ENCODE peak calls at places on chromosomes 6 and 20, in five cellular contexts. V is esophagus muscularis mucosa, F is cardiac muscle cell, H is mucosa of descending colon, Z is B cell. U is an unnamed sample.

GRCh38 chr6:127582777-127583462 is 5.9 kb downstream of the C6orf58 start:
- DNase-seq in F (no peak), V (no peak), Z (no peak), H (no peak), U (no peak)

GRCh38 chr6:167906899-167907298 is 80.2 kb downstream of the AFDN start:
- DNase-seq in F (peak), V (no peak), H (peak), Z (no peak), U (no peak)

GRCh38 chr20:34560141-34560523 is 1.6 kb downstream of the MAP1LC3A start:
- DNase-seq in F (no peak), V (no peak), Z (peak), H (no peak), U (no peak)

GRCh38 chr6:7559196-7559595 is 17.7 kb downstream of the DSP start:
- DNase-seq in H (no peak), F (no peak), V (peak), Z (no peak), U (no peak)

GRCh38 chr6:111576302-111576701 is 29.4 kb downstream of the TRAF3IP2 start:
- DNase-seq in V (no peak), H (no peak), Z (peak), F (no peak), U (no peak)

GRCh38 chr6:138610816-138611215 is 111.5 kb upstream of the NHSL1 start:
- DNase-seq in H (no peak), Z (no peak), V (no peak), F (no peak), U (no peak)

GRCh38 chr6:25205629-25206028 is 73.5 kb upstream of the CARMIL1 start:
- DNase-seq in H (no peak), V (no peak), F (no peak), Z (no peak), U (no peak)

GRCh38 chr20:59006864-59007757 is at the start of gene CTSZ:
- DNase-seq in V (no peak), H (peak), Z (peak), F (peak), U (peak)

GRCh38 chr20:45306431-45306982 is at the start of gene RBPJL:
- DNase-seq in Z (peak), H (no peak), V (no peak), F (peak), U (peak)

GRCh38 chr20:49297605-49298530 is 20.0 kb upstream of the ZNFX1 start:
- DNase-seq in V (no peak), H (no peak), F (no peak), Z (no peak), U (peak)

GRCh38 chr20:23187759-23188158 is 101.6 kb upstream of the CD93 start:
- DNase-seq in H (peak), V (no peak), F (no peak), Z (no peak), U (no peak)

GRCh38 chr6:139600919-139601470 is 226.5 kb upstream of the CITED2 start:
- DNase-seq in V (no peak), F (no peak), H (no peak), Z (no peak), U (peak)

GRCh38 chr20:11890331-11891080 is 27.2 kb upstream of the BTBD3 start:
- DNase-seq in H (peak), F (peak), Z (peak), V (peak), U (peak)

GRCh38 chr20:17835240-17835940 is 133.2 kb downstream of the SNX5 start:
- DNase-seq in H (no peak), F (no peak), Z (no peak), V (no peak), U (no peak)

GRCh38 chr20:43925786-43926185 is 11.1 kb downstream of the TOX2 start:
- DNase-seq in H (peak), Z (no peak), V (no peak), F (no peak), U (peak)

GRCh38 chr6:66210964-66211363 is 503.9 kb upstream of the EYS start:
- DNase-seq in F (no peak), H (no peak), Z (peak), V (no peak), U (no peak)

GRCh38 chr20:58312836-58313235 is 3.3 kb downstream of the RAB22A start:
- DNase-seq in H (no peak), F (no peak), Z (no peak), V (no peak), U (peak)

GRCh38 chr20:6921717-6922386 is 154.4 kb downstream of the BMP2 start:
- DNase-seq in F (no peak), V (peak), Z (no peak), H (no peak), U (no peak)

GRCh38 chr6:56279346-56280080 is 32.1 kb upstream of the COL21A1 start:
- DNase-seq in V (no peak), H (no peak), F (no peak), Z (no peak), U (no peak)

GRCh38 chr6:80282913-80283554 is 176.6 kb downstream of the BCKDHB start:
- DNase-seq in V (no peak), Z (no peak), H (no peak), F (no peak), U (no peak)

GRCh38 chr6:130787726-130788500 is 39.3 kb upstream of the SMLR1 start:
- DNase-seq in V (no peak), H (no peak), Z (no peak), F (no peak), U (no peak)

GRCh38 chr6:118810420-118811027 is 83.4 kb upstream of the ASF1A start:
- DNase-seq in H (peak), Z (peak), V (no peak), F (no peak), U (peak)

GRCh38 chr6:12245763-12246720 is 44.1 kb upstream of the EDN1 start:
- DNase-seq in Z (no peak), F (no peak), H (no peak), V (no peak), U (no peak)
- TF ChIP-seq CTCF in Z (no peak), F (no peak), H (no peak), V (no peak), U (no peak)

GRCh38 chr20:24600012-24600411 is 130.6 kb downstream of the SYNDIG1 start:
- DNase-seq in H (no peak), Z (no peak), F (no peak), V (no peak), U (no peak)
- TF ChIP-seq CTCF in H (no peak), Z (no peak), F (no peak), V (no peak), U (no peak)

DNA sequence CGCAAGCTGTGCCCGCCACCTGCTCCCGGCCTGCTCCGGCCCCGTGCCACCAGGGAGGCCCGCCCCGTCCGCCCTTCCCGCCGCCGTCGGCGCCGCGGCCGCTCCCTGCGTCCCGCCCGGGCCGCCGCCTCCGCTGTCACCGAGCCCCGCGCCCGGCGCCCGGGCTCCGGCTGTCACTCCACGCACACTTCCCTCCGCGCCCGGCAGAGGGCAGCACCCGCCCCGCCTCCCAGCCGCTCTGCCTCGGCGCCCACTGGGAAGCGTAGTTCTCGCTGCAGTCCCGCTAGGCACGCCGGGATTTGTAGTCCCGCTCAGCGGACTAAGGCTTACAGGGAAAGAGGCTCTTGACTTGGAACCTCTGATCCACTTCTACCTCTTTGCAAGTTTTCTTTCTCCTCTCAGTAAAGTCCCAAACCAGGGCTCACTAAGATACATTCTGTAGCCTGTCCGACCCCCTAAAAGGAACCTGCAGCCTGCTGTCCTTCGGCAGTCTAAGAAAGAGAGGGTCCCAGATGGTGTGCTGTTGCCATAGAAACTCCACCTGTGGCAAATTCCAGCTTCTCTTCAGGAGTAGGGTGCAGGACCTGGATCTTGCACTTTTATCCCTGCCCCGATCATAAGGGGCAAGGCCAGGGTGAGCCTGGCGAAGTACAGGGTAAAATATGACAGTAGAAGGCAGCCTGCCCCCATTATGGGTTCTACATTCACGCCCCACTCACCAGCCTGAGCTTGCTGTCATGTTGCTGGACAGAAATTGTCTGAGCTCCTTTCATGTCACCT is at the start of gene TFEB:
- DNase-seq in V (peak), F (peak), H (peak), Z (peak), U (peak)
- TF ChIP-seq CTCF in V (peak), F (peak), H (peak), Z (peak), U (peak)

DNA sequence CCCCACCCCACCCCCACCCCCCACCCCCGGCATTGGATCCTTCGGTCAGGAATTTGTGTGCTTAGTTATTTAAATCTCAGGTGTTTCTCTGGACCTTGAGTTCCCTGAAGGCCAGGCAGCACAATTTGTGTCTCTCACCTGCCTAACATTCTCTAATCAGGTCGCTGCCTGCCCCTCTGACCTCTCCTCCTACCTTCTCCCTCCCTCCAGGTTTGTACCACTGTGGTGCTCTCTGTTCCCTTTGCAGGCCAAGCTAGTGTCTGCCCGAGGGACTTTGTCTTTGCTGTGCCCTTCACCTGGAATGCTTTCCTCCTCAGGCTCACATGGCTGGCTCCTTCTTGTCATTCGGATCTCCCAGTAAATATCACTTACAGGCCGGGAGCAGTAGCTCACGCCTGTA is 131.4 kb upstream of the SLC2A12 start:
- DNase-seq in H (no peak), V (no peak), F (no peak), Z (no peak), U (no peak)
- TF ChIP-seq CTCF in H (no peak), V (no peak), F (no peak), Z (no peak), U (no peak)

GRCh38 chr6:141123497-141123896 is 1009.2 kb upstream of the GJE1 start:
- DNase-seq in H (no peak), Z (no peak), V (no peak), F (no peak), U (no peak)
- TF ChIP-seq CTCF in H (no peak), Z (no peak), V (no peak), F (no peak), U (no peak)

GRCh38 chr6:90860822-90861601 is 274.1 kb upstream of the MAP3K7 start:
- DNase-seq in F (peak), Z (no peak), V (no peak), H (no peak), U (no peak)
- TF ChIP-seq CTCF in F (no peak), Z (no peak), V (no peak), H (no peak), U (no peak)

DNA sequence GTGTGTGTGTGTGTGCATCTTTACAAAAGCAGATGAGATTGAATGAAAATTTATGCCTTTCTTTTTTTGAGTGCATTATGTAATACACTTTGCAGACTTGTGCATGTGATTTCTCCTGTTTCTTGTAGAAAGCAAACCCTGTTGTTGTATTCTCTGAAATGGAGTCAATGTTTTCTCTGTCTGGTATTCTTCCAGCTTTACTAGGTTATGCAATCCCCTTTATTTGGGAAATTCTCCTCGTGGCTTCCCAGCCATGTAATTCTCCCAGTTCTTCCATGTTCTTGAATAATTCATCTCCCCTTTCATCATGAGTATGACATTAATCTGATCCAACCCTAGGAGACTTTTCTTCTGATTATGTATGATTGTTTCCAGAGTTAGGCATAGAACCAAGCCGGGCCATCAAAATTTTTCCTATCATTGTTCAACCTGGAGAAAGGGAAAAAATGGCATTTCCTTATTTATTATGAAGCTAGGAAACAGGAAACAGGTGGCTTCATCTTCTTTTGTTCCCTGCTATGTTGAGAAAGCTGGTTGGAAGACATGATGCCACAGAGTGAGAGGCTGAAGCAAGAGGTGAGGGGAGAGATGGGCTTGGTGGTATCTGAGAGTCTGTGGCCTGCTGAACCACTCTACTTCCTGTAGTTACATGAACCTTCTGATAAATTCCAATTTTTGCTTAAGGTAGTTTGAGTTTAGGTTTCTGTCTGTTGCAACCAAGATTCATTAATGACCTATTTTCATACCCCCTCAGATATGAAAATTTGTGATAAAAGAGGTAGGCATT is 68.8 kb downstream of the PRL start:
- DNase-seq in F (no peak), V (no peak), H (no peak), Z (no peak), U (no peak)
- TF ChIP-seq CTCF in F (no peak), V (no peak), H (no peak), Z (no peak), U (no peak)

GRCh38 chr6:88963139-88964090 is at the start of gene RNGTT:
- DNase-seq in H (peak), Z (peak), V (peak), F (peak), U (peak)
- TF ChIP-seq CTCF in H (no peak), Z (no peak), V (no peak), F (no peak), U (no peak)

U was measured in activated CD8-positive, alpha-beta T cell treated with anti-CD3 and anti-CD28 coated beads for 36 hours.